ENCODE peak calls at places on chromosomes 6 and 20, in four cellular contexts. F is H1, I is HepG2, S is K562. V is an unnamed sample.

GRCh38 chr6:11439017-11439420 is 98.5 kb upstream of the TMEM170B start:
- DNase-seq in F (no peak), I (no peak), S (no peak), V (no peak)

GRCh38 chr6:16684195-16684689 is 77.0 kb downstream of the ATXN1 start:
- DNase-seq in F (no peak), I (peak), S (no peak), V (no peak)

GRCh38 chr20:46998497-46999190 is 104.0 kb downstream of the EYA2 start:
- DNase-seq in F (no peak), I (no peak), S (no peak), V (no peak)

GRCh38 chr20:4664691-4665360 is 56.9 kb upstream of the PRND start:
- DNase-seq in F (no peak), I (no peak), S (no peak), V (no peak)

GRCh38 chr6:3456794-3457709 is at the start of gene SLC22A23:
- DNase-seq in F (peak), I (peak), S (peak), V (no peak)

GRCh38 chr6:12637960-12638641 is 78.5 kb upstream of the PHACTR1 start:
- DNase-seq in F (peak), I (peak), S (peak), V (peak)

GRCh38 chr6:39917981-39918380 is 16.3 kb downstream of the MOCS1 start:
- DNase-seq in F (no peak), I (no peak), S (no peak), V (no peak)

GRCh38 chr6:88867841-88868558 is 95.4 kb downstream of the RNGTT start:
- DNase-seq in F (no peak), I (no peak), S (no peak), V (no peak)

GRCh38 chr6:34179106-34179720 is 33.3 kb upstream of the GRM4 start:
- DNase-seq in F (no peak), I (no peak), S (no peak), V (no peak)

GRCh38 chr20:38805502-38805957 is at the start of gene PPP1R16B:
- DNase-seq in F (peak), I (no peak), S (peak), V (no peak)

GRCh38 chr6:27839303-27840081 is 72.7 kb downstream of the OR2B2 start:
- DNase-seq in F (no peak), I (peak), S (no peak), V (no peak)

GRCh38 chr6:29557320-29557719 is 2.2 kb downstream of the UBD start:
- DNase-seq in F (no peak), I (no peak), S (no peak), V (no peak)

GRCh38 chr6:108800510-108800909 is 47.7 kb upstream of the ARMC2 start:
- DNase-seq in F (no peak), I (no peak), S (no peak), V (no peak)

GRCh38 chr6:87473419-87473903 is 687 bp downstream of the SLC35A1 start:
- DNase-seq in F (no peak), I (peak), S (no peak), V (peak)

GRCh38 chr6:51842487-51843469 is 244.6 kb downstream of the PKHD1 start:
- DNase-seq in F (no peak), I (peak), S (no peak), V (no peak)

GRCh38 chr20:57435498-57436222 is 44.5 kb downstream of the RBM38 start:
- DNase-seq in F (no peak), I (peak), S (peak), V (no peak)

GRCh38 chr6:72248621-72249020 is 362.3 kb downstream of the RIMS1 start:
- DNase-seq in F (no peak), I (no peak), S (no peak), V (no peak)

GRCh38 chr6:148996815-148997214 is 250.0 kb downstream of the UST start:
- DNase-seq in F (no peak), I (no peak), S (no peak), V (no peak)

GRCh38 chr20:46253391-46253790 is 54.9 kb downstream of the CDH22 start:
- DNase-seq in F (no peak), I (peak), S (no peak), V (no peak)

GRCh38 chr6:31728767-31729514 is at the start of gene DDAH2:
- DNase-seq in F (no peak), I (no peak), S (no peak), V (no peak)

GRCh38 chr20:3312940-3313656 is 74.1 kb upstream of the SLC4A11 start:
- DNase-seq in F (no peak), I (peak), S (no peak), V (no peak)

GRCh38 chr20:63549679-63550282 is 2.2 kb upstream of the SRMS start:
- DNase-seq in F (no peak), I (no peak), S (no peak), V (no peak)

GRCh38 chr6:156543431-156543830 is 233.7 kb upstream of the ARID1B start:
- DNase-seq in F (peak), I (no peak), S (no peak), V (no peak)

GRCh38 chr6:136117081-136117480 is 133.0 kb downstream of the MTFR2 start:
- DNase-seq in F (no peak), I (no peak), S (no peak), V (no peak)

GRCh38 chr6:40409716-40410397 is 177.3 kb downstream of the LRFN2 start:
- DNase-seq in F (no peak), I (no peak), S (no peak), V (no peak)

GRCh38 chr6:165010556-165011535 is 298.6 kb downstream of the C6orf118 start:
- DNase-seq in F (no peak), I (no peak), S (no peak), V (no peak)

GRCh38 chr6:82397962-82398692 is 34.5 kb downstream of the TPBG start:
- DNase-seq in F (no peak), I (no peak), S (no peak), V (no peak)

GRCh38 chr20:58048096-58048702 is 180.3 kb downstream of the ANKRD60 start:
- DNase-seq in F (peak), I (peak), S (peak), V (no peak)

GRCh38 chr6:4752068-4752467 is 24.1 kb upstream of the CDYL start:
- DNase-seq in F (no peak), I (no peak), S (no peak), V (no peak)

GRCh38 chr6:1687402-1687801 is 77.7 kb downstream of the FOXC1 start:
- DNase-seq in F (no peak), I (no peak), S (no peak), V (no peak)

GRCh38 chr6:1688396-1688795 is 78.7 kb downstream of the FOXC1 start:
- DNase-seq in F (no peak), I (no peak), S (no peak), V (no peak)

GRCh38 chr6:1689141-1689540 is 79.4 kb downstream of the FOXC1 start:
- DNase-seq in F (no peak), I (no peak), S (no peak), V (no peak)

DNA sequence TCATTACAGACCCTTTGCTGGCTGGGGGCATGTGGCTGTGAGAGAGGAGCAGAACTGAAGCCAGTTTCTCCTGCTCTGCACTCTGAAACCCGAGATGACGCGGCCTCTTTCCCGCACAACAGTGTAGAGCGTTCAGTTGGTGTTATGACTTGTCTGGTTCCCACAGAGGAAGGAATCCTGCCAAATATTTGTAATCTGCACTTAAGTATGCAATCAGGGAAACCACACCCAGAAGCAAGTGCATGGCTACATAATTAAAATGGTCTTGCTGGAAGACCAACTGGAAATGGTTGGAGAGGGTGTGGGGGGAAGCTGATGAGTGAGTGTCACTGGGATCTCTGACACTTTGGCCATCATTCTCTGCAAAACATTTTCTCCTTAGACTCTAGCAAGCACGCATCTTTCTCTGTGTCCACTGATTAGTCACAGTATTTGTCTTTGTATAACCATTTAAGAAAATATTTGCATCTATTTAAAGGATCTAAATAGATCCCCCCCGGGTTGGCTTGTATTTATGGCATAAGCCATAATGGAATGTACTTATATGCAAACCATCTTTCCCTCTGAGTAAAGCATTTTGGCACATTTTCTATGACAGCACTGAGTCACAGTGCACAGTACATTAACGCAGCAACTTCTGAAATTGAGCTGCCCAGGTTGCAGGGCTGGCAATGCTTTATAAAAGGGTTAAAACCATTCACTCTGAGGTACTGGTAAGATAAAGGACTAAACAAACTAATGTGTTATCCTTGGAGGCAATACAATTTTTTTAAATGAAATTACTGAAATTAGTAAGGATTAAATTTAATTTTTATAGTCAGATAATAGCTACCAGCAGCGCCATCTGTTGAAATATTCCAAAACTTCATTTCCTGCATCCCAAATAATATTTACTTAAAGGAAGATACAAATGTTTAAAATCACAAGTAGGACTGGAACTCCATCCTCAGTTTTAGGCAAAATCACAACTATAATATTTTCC is 76.7 kb downstream of the FOXC1 start:
- DNase-seq in F (no peak), I (no peak), S (no peak), V (no peak)
- TF ChIP-seq CBX5 in F (no peak), I (no peak), S (no peak), V (no peak)

DNA sequence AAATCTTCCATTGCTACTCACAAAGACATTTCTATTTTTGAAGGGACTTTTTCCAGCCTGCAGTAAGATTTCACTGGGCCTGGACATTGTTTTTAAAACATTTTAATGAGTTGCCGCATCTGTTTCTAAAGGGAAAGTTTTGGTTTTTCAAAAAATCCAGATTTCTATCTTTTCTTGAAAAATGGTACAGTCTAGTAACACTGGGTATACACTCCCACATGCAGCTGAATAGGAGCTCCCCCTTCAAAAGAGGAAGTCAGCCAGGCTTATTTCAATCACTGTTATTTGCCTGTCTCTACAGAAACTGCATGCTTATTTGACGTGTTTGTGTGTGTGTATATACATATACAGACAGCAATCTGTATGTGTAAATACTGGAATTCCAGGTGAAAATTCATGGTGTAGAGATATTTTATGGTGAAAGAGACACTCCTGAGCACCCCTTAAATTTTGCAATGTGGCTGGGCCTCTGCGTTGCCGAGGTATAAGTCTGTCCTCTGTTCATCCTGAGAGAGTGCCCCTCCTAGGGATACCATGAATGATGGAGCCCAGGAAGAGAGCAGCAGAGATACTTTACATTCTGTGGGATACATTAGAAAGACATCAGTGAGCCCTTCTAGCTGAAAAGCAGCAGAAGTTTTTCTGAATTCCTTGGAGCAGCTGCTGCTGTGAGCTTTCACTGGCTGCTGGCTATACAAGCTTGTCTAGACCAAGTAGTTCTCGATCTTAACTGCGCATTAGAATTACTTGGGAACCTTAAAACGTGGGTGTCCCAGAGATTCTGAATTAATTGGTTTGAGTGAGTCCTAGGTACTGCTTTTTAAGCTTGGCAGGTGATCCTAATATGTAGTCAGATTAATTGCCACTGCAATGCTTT is 12.0 kb upstream of the ABRACL start:
- DNase-seq in F (peak), I (no peak), S (no peak), V (no peak)
- TF ChIP-seq CBX5 in F (no peak), I (no peak), S (no peak), V (no peak)

GRCh38 chr6:25639653-25640052 is 12.4 kb upstream of the SCGN start:
- DNase-seq in F (no peak), I (no peak), S (no peak), V (no peak)

GRCh38 chr6:25640446-25640845 is 11.6 kb upstream of the SCGN start:
- DNase-seq in F (no peak), I (peak), S (no peak), V (no peak)

GRCh38 chr6:25637211-25637610 is 14.8 kb upstream of the SCGN start:
- DNase-seq in F (no peak), I (peak), S (no peak), V (no peak)

GRCh38 chr6:25637946-25638345 is 14.1 kb upstream of the SCGN start:
- DNase-seq in F (peak), I (peak), S (no peak), V (no peak)

GRCh38 chr6:25635886-25636317 is 16.1 kb upstream of the SCGN start:
- DNase-seq in F (no peak), I (peak), S (no peak), V (no peak)
- TF ChIP-seq CBX5 in F (no peak), I (peak), S (no peak), V (no peak)

DNA sequence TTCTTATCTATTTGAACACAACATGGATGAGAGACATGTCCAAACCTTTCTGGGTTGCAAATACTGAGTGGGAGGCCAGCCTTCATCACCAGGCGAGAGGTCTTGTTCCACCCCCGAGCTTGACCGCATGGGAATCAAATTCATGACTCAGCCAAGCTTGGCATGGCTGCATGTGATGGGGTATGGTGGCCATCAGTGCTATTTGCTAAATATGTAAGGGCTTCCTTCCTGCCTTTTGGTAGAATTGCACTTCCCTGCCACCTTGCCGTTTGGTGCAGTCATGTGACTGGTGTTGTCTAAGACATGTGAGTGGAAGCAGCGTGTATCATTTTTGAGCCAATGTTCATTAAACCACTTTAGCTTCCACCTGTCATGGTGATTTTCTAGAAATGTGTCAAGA is 508.9 kb upstream of the SULF2 start:
- DNase-seq in F (no peak), I (no peak), S (peak), V (no peak)
- TF ChIP-seq CBX5 in F (no peak), I (no peak), S (no peak), V (no peak)

DNA sequence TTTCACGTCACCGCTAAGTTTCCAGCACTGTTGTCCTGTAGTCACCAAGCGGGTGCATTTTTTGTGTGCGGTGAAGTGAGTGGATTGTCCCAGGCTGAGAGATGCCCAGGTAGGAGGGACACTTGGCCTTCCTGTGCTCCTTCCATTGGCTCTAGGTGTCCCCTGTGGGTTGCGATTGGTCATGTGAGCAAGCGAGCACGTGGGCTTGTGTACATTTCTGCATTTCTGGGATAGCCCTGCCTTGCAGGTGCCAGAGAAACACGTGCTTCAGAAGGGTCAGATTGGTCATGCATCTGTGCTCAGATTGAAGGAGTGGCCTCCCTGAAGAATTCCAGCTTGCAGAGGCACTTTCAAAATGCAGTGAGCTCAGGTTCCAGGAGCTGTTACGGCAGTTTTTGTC is 78.9 kb upstream of the AKAP12 start:
- DNase-seq in F (no peak), I (peak), S (no peak), V (no peak)
- TF ChIP-seq CBX5 in F (no peak), I (peak), S (no peak), V (no peak)

GRCh38 chr6:60668428-60668827 is 1617.6 kb downstream of the KHDRBS2 start:
- DNase-seq in F (no peak), I (no peak), S (no peak), V (no peak)
- TF ChIP-seq CBX5 in F (no peak), I (no peak), S (no peak), V (no peak)

GRCh38 chr6:144718431-144718830 is 433.3 kb downstream of the UTRN start:
- DNase-seq in F (no peak), I (no peak), S (no peak), V (no peak)
- TF ChIP-seq CBX5 in F (no peak), I (no peak), S (no peak), V (no peak)

V was measured in GM12878.